ENCODE peak calls at places on chromosomes 4 and X, in eight cellular contexts. Y is tibial artery, G is natural killer cell, J is heart left ventricle, T is AG09309, C is ascending aorta, L is cardiac muscle cell, U is AG09319. S is an unnamed sample.

GRCh38 chrX:102085706-102086105 is 39.8 kb upstream of the TCEAL2 start:
- DNase-seq in Y (no peak), G (no peak), J (no peak), T (no peak), C (no peak), L (no peak), U (no peak), S (no peak)

GRCh38 chrX:38654302-38654701 is 93.0 kb downstream of the TSPAN7 start:
- DNase-seq in Y (no peak), G (no peak), J (no peak), T (no peak), C (no peak), L (peak; percentile 61), U (no peak), S (no peak)

GRCh38 chr4:145944886-145945285 is 6.3 kb upstream of the ZNF827 start:
- DNase-seq in Y (no peak), G (no peak), J (no peak), T (no peak), C (no peak), L (no peak), U (no peak), S (no peak)

GRCh38 chr4:69054578-69055200 is 41.6 kb upstream of the UGT2B7 start:
- DNase-seq in Y (no peak), G (no peak), J (no peak), T (no peak), C (no peak), L (no peak), U (peak; percentile 14), S (no peak)

GRCh38 chr4:174600391-174600790 is 78.1 kb upstream of the HPGD start:
- DNase-seq in Y (no peak), G (no peak), J (no peak), T (no peak), C (no peak), L (no peak), U (no peak), S (no peak)

GRCh38 chr4:1246901-1247810 is 1.8 kb downstream of the CTBP1 start:
- DNase-seq in Y (peak; percentile 62), G (peak; percentile 16), J (peak; percentile 21), T (no peak), C (no peak), L (peak; percentile 32), U (no peak), S (no peak)

GRCh38 chr4:187602339-187603092 is 393.1 kb upstream of the ZFP42 start:
- DNase-seq in Y (no peak), G (no peak), J (no peak), T (no peak), C (no peak), L (no peak), U (no peak), S (no peak)

GRCh38 chrX:66046612-66047235 is 6.8 kb upstream of the VSIG4 start:
- DNase-seq in Y (no peak), G (no peak), J (no peak), T (no peak), C (no peak), L (no peak), U (no peak), S (no peak)

GRCh38 chr4:81971637-81972036 is 402.2 kb downstream of the HNRNPD start:
- DNase-seq in Y (no peak), G (no peak), J (no peak), T (no peak), C (no peak), L (no peak), U (no peak), S (no peak)

GRCh38 chr4:88697588-88698329 is at the start of gene NAP1L5:
- DNase-seq in Y (peak; percentile 88), G (peak; percentile 75), J (peak; percentile 78), T (no peak), C (no peak), L (peak; percentile 35), U (no peak), S (no peak)

GRCh38 chr4:69196209-69196965 is 18.2 kb downstream of the UGT2B11 start:
- DNase-seq in Y (no peak), G (no peak), J (no peak), T (no peak), C (no peak), L (no peak), U (no peak), S (no peak)

GRCh38 chr4:29066856-29067255 is 1653.3 kb upstream of the PCDH7 start:
- DNase-seq in Y (no peak), G (no peak), J (no peak), T (no peak), C (no peak), L (no peak), U (no peak), S (no peak)

GRCh38 chr4:147576084-147576483 is 41.1 kb upstream of the TMEM184C start:
- DNase-seq in Y (no peak), G (no peak), J (no peak), T (no peak), C (no peak), L (no peak), U (no peak), S (no peak)

GRCh38 chr4:98558770-98559169 is 99.6 kb downstream of the TSPAN5 start:
- DNase-seq in Y (no peak), G (no peak), J (no peak), T (no peak), C (no peak), L (no peak), U (no peak), S (no peak)

DNA sequence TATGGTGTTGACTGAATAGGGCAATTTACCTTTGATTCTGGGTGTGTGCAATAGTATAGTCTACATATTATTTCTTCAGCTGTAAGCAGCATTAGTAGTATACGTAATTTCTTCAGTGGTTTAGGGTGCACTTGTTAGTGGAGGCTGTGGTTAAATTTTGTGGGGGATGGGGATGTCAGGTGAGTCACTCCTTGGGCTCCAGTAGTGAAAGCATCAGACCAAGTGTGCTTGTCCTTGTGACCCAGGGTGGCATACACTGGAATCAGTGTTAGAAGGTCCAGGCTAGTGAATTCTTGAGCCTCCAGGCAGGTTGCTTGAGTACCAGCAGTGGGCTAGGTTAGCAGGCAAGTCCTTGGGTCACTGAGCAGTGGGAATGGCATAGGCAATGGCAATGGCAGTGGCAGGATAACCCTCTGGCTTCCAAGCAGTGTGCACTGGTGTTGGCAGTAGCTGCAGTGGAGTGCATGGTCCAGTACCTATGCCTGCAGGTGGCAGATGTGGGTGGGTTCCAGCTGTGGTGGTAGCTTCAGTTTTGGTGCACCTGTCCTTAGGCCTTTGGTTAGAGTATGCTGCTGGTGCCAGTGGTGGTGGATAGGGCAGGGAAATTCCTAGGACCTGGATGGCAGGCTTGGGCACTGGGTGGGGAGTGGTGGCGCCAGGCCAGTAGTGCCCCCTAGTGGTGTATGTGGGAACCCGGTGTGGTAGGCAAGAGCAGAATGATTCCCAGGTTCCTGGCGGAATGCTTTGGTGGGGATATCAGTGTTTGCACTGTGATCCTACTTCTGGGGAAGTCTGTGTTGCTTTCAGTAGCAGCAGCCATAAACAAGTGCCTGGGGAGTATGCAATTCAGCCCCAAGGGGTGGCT is 531.0 kb downstream of the SMARCA1 start:
- DNase-seq in Y (no peak), G (no peak), J (no peak), T (no peak), C (no peak), L (no peak), U (no peak), S (no peak)
- TF ChIP-seq CTCF in Y (no peak), G (no peak), J (no peak), T (no peak), C (no peak), L (no peak), U (no peak), S (no peak)

GRCh38 chr4:150722908-150723362 is 141.0 kb downstream of the MAB21L2 start:
- DNase-seq in Y (peak; percentile 97), G (no peak), J (peak; percentile 83), T (no peak), C (peak; percentile 74), L (peak; percentile 8), U (no peak), S (peak; percentile 23)
- TF ChIP-seq CTCF in Y (peak; percentile 66), G (no peak), J (peak; percentile 33), T (no peak), C (peak; percentile 57), L (peak; percentile 48), U (no peak), S (no peak)

GRCh38 chr4:6087669-6088068 is 69.4 kb upstream of the C4orf50 start:
- DNase-seq in Y (peak; percentile 33), G (no peak), J (no peak), T (no peak), C (no peak), L (peak; percentile 61), U (no peak), S (no peak)
- TF ChIP-seq CTCF in Y (no peak), G (no peak), J (peak; percentile 44), T (peak; percentile 32), C (no peak), L (peak; percentile 30), U (no peak), S (no peak)

DNA sequence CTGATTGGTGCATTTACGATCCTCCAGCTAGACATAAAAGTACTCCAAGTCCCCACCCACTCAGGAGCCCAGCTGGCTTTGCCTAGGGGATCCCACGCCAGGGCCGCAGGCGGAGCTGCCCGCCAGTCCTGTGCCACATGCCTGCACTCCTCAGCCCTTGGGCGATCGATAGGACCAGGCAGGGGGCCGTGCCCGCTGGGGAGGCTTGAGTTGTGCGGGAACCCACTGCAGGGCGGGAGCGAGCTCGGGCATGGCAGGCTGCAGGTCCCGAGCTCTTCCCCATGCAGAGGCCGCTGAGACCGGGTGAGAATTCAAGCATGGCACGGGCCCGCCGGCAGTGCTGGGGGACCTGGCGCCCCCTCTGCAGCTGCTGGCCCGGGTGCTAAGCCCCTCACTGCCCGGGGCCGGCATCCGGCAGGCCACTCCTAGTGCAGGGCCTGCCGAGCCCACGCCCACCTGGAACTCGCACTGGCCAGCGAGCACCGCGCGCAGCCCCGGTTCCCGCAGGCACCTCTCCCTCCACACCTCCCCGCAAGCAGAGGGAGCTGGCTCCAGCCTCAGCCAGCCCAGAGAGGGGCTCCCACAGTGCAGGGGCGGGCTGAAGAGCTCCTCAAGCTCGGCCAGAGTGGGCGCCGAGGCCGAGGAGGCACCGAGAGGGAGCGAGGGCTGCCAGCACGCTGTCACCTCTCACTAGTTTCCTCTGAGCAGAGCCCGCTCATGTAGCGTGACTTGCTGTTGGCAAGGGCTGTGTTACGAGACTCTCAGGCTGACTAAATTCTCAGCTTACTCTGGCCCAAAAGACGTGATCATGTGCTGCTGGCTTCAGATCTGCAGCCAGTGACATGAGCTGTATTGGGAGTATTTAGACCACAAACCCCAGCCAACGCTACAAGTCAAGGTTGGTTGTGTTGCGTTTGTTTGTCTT is 87.5 kb downstream of the TRAPPC11 start:
- DNase-seq in Y (peak; percentile 90), G (no peak), J (no peak), T (peak; percentile 20), C (no peak), L (no peak), U (no peak), S (no peak)
- TF ChIP-seq CTCF in Y (no peak), G (no peak), J (no peak), T (no peak), C (no peak), L (no peak), U (no peak), S (no peak)

S was measured in omental fat pad.